ENCODE peak calls at places on chromosomes 7 and 10, in six cellular contexts. One of them, this sample, is unnamed.

GRCh38 chr7:26356266-26356665 is 64.6 kb downstream of the SNX10 start:
- DNase-seq in HT1080: no peak
- DNase-seq in HL-60: no peak
- DNase-seq in hepatic stellate cell: no peak
- DNase-seq in GM13976: no peak
- DNase-seq in HTR-8/SVneo: no peak
- DNase-seq in this sample: no peak

GRCh38 chr7:95435422-95435780 is 573 bp upstream of the PON2 start:
- DNase-seq in HTR-8/SVneo: no peak
- DNase-seq in GM13976: no peak
- DNase-seq in HL-60: no peak
- DNase-seq in HT1080: no peak
- DNase-seq in hepatic stellate cell: no peak
- DNase-seq in this sample: no peak

GRCh38 chr10:123150986-123151738 is 3.0 kb upstream of the BUB3 start:
- DNase-seq in hepatic stellate cell: no peak
- DNase-seq in GM13976: peak
- DNase-seq in HL-60: no peak
- DNase-seq in HTR-8/SVneo: no peak
- DNase-seq in HT1080: no peak
- DNase-seq in this sample: no peak

GRCh38 chr7:1268866-1269265 is 36.2 kb downstream of the UNCX start:
- DNase-seq in GM13976: no peak
- DNase-seq in hepatic stellate cell: no peak
- DNase-seq in HT1080: no peak
- DNase-seq in HTR-8/SVneo: peak
- DNase-seq in HL-60: no peak
- DNase-seq in this sample: no peak

GRCh38 chr7:95470452-95470851 is 15.3 kb upstream of the ASB4 start:
- DNase-seq in HTR-8/SVneo: no peak
- DNase-seq in HT1080: peak
- DNase-seq in HL-60: no peak
- DNase-seq in GM13976: peak
- DNase-seq in hepatic stellate cell: no peak
- DNase-seq in this sample: peak

GRCh38 chr10:114911801-114912479 is 26.1 kb upstream of the TRUB1 start:
- DNase-seq in HT1080: no peak
- DNase-seq in hepatic stellate cell: no peak
- DNase-seq in HL-60: no peak
- DNase-seq in HTR-8/SVneo: no peak
- DNase-seq in GM13976: no peak
- DNase-seq in this sample: no peak

GRCh38 chr10:70193391-70193844 is 23.1 kb upstream of the SAR1A start:
- DNase-seq in HT1080: no peak
- DNase-seq in GM13976: no peak
- DNase-seq in HTR-8/SVneo: no peak
- DNase-seq in hepatic stellate cell: no peak
- DNase-seq in HL-60: no peak
- DNase-seq in this sample: no peak

GRCh38 chr7:22787936-22788335 is 34.7 kb downstream of the TOMM7 start:
- DNase-seq in GM13976: no peak
- DNase-seq in HL-60: no peak
- DNase-seq in hepatic stellate cell: no peak
- DNase-seq in HT1080: no peak
- DNase-seq in HTR-8/SVneo: no peak
- DNase-seq in this sample: no peak

GRCh38 chr10:48574322-48574796 is 30.5 kb downstream of the ARHGAP22 start:
- DNase-seq in HT1080: no peak
- DNase-seq in hepatic stellate cell: no peak
- DNase-seq in GM13976: no peak
- DNase-seq in HL-60: no peak
- DNase-seq in HTR-8/SVneo: no peak
- DNase-seq in this sample: no peak

GRCh38 chr7:33873981-33874750 is 31.2 kb upstream of the BMPER start:
- DNase-seq in HL-60: no peak
- DNase-seq in HTR-8/SVneo: peak
- DNase-seq in GM13976: no peak
- DNase-seq in HT1080: peak
- DNase-seq in hepatic stellate cell: no peak
- DNase-seq in this sample: peak

GRCh38 chr7:123748171-123748733 is 551 bp downstream of the WASL start:
- DNase-seq in GM13976: peak
- DNase-seq in HTR-8/SVneo: no peak
- DNase-seq in hepatic stellate cell: peak
- DNase-seq in HT1080: peak
- DNase-seq in HL-60: no peak
- DNase-seq in this sample: peak

GRCh38 chr10:18474111-18474455 is 177.3 kb downstream of the NSUN6 start:
- DNase-seq in HTR-8/SVneo: no peak
- DNase-seq in HT1080: no peak
- DNase-seq in GM13976: no peak
- DNase-seq in HL-60: no peak
- DNase-seq in hepatic stellate cell: no peak
- DNase-seq in this sample: no peak

GRCh38 chr7:154744226-154744860 is 258.6 kb downstream of the PAXIP1 start:
- DNase-seq in GM13976: peak
- DNase-seq in HL-60: no peak
- DNase-seq in HTR-8/SVneo: peak
- DNase-seq in hepatic stellate cell: peak
- DNase-seq in HT1080: peak
- DNase-seq in this sample: peak

GRCh38 chr10:29675984-29676383 is 41.2 kb upstream of the SVIL start:
- DNase-seq in HT1080: no peak
- DNase-seq in HTR-8/SVneo: no peak
- DNase-seq in GM13976: no peak
- DNase-seq in hepatic stellate cell: no peak
- DNase-seq in HL-60: no peak
- DNase-seq in this sample: no peak

GRCh38 chr7:124722292-124722691 is 43.3 kb downstream of the GPR37 start:
- DNase-seq in HTR-8/SVneo: no peak
- DNase-seq in hepatic stellate cell: peak
- DNase-seq in GM13976: no peak
- DNase-seq in HT1080: peak
- DNase-seq in HL-60: no peak
- DNase-seq in this sample: peak

GRCh38 chr7:45048748-45049147 is 40.0 kb downstream of the NACAD start:
- DNase-seq in hepatic stellate cell: no peak
- DNase-seq in HT1080: peak
- DNase-seq in HTR-8/SVneo: no peak
- DNase-seq in GM13976: no peak
- DNase-seq in HL-60: no peak
- DNase-seq in this sample: no peak

This sample was measured in H54.